ENCODE peak calls at places on chromosomes 11 and 22, in ten cellular contexts. One of them, this sample, is unnamed. For H3K4me1, the result is how much of the 10 kb centered on the place peaks cover.

GRCh38 chr22:50641696-50642607 is 14.0 kb upstream of the ARSA start:
- DNase-seq in spleen: no peak
- DNase-seq in adrenal gland: peak
- DNase-seq in ovary: peak
- DNase-seq in esophagus muscularis mucosa: no peak
- DNase-seq in HCT116: no peak
- DNase-seq in CD8-positive, alpha-beta T cell: no peak
- DNase-seq in Karpas-422: peak
- DNase-seq in colonic mucosa: no peak
- DNase-seq in stomach: no peak
- DNase-seq in this sample: peak

GRCh38 chr11:65530157-65530496 is 5.2 kb downstream of the SCYL1 start:
- DNase-seq in spleen: no peak
- DNase-seq in adrenal gland: no peak
- DNase-seq in ovary: no peak
- DNase-seq in esophagus muscularis mucosa: no peak
- DNase-seq in HCT116: no peak
- DNase-seq in CD8-positive, alpha-beta T cell: no peak
- DNase-seq in Karpas-422: peak
- DNase-seq in colonic mucosa: no peak
- DNase-seq in stomach: no peak
- DNase-seq in this sample: no peak

GRCh38 chr11:95324826-95325225 is 93.8 kb upstream of the SESN3 start:
- DNase-seq in spleen: no peak
- DNase-seq in adrenal gland: no peak
- DNase-seq in ovary: no peak
- DNase-seq in esophagus muscularis mucosa: no peak
- DNase-seq in HCT116: no peak
- DNase-seq in CD8-positive, alpha-beta T cell: no peak
- DNase-seq in Karpas-422: no peak
- DNase-seq in colonic mucosa: no peak
- DNase-seq in stomach: no peak
- DNase-seq in this sample: no peak

GRCh38 chr11:1358286-1358685 is 31.4 kb upstream of the BRSK2 start:
- DNase-seq in spleen: peak
- DNase-seq in adrenal gland: no peak
- DNase-seq in ovary: no peak
- DNase-seq in esophagus muscularis mucosa: no peak
- DNase-seq in HCT116: no peak
- DNase-seq in CD8-positive, alpha-beta T cell: no peak
- DNase-seq in Karpas-422: no peak
- DNase-seq in colonic mucosa: peak
- DNase-seq in stomach: peak
- DNase-seq in this sample: no peak

GRCh38 chr22:19469421-19469820 is 9.6 kb downstream of the UFD1 start:
- DNase-seq in spleen: no peak
- DNase-seq in adrenal gland: no peak
- DNase-seq in ovary: no peak
- DNase-seq in esophagus muscularis mucosa: no peak
- DNase-seq in HCT116: no peak
- DNase-seq in CD8-positive, alpha-beta T cell: no peak
- DNase-seq in Karpas-422: no peak
- DNase-seq in colonic mucosa: no peak
- DNase-seq in stomach: no peak
- DNase-seq in this sample: no peak

GRCh38 chr22:37290737-37291136 is 8.4 kb downstream of the CYTH4 start:
- DNase-seq in spleen: peak
- DNase-seq in adrenal gland: no peak
- DNase-seq in ovary: no peak
- DNase-seq in esophagus muscularis mucosa: no peak
- DNase-seq in HCT116: no peak
- DNase-seq in CD8-positive, alpha-beta T cell: no peak
- DNase-seq in Karpas-422: no peak
- DNase-seq in colonic mucosa: no peak
- DNase-seq in stomach: no peak
- DNase-seq in this sample: no peak

GRCh38 chr22:39349967-39350802 is at the start of gene SYNGR1:
- DNase-seq in spleen: peak
- DNase-seq in adrenal gland: peak
- DNase-seq in ovary: peak
- DNase-seq in esophagus muscularis mucosa: no peak
- DNase-seq in HCT116: no peak
- DNase-seq in CD8-positive, alpha-beta T cell: no peak
- DNase-seq in Karpas-422: peak
- DNase-seq in colonic mucosa: no peak
- DNase-seq in stomach: peak
- DNase-seq in this sample: no peak

GRCh38 chr11:68423481-68423880 is 37.1 kb upstream of the PPP6R3 start:
- DNase-seq in spleen: no peak
- DNase-seq in adrenal gland: no peak
- DNase-seq in ovary: no peak
- DNase-seq in esophagus muscularis mucosa: no peak
- DNase-seq in HCT116: no peak
- DNase-seq in CD8-positive, alpha-beta T cell: no peak
- DNase-seq in Karpas-422: no peak
- DNase-seq in colonic mucosa: no peak
- DNase-seq in stomach: no peak
- DNase-seq in this sample: no peak

GRCh38 chr11:33987975-33988580 is 63.5 kb upstream of the CAPRIN1 start:
- DNase-seq in spleen: peak
- DNase-seq in adrenal gland: peak
- DNase-seq in ovary: peak
- DNase-seq in esophagus muscularis mucosa: no peak
- DNase-seq in HCT116: peak
- DNase-seq in CD8-positive, alpha-beta T cell: peak
- DNase-seq in Karpas-422: peak
- DNase-seq in colonic mucosa: peak
- DNase-seq in stomach: peak
- DNase-seq in this sample: peak

GRCh38 chr11:61270354-61271070 is 24.6 kb downstream of the VWCE start:
- DNase-seq in spleen: no peak
- DNase-seq in adrenal gland: no peak
- DNase-seq in ovary: no peak
- DNase-seq in esophagus muscularis mucosa: no peak
- DNase-seq in HCT116: no peak
- DNase-seq in CD8-positive, alpha-beta T cell: no peak
- DNase-seq in Karpas-422: no peak
- DNase-seq in colonic mucosa: no peak
- DNase-seq in stomach: no peak
- DNase-seq in this sample: no peak

GRCh38 chr11:117521974-117522373 is 194.3 kb downstream of the CEP164 start:
- DNase-seq in spleen: no peak
- DNase-seq in adrenal gland: no peak
- DNase-seq in ovary: no peak
- DNase-seq in esophagus muscularis mucosa: no peak
- DNase-seq in HCT116: no peak
- DNase-seq in CD8-positive, alpha-beta T cell: no peak
- DNase-seq in Karpas-422: no peak
- DNase-seq in colonic mucosa: no peak
- DNase-seq in stomach: no peak
- DNase-seq in this sample: no peak

GRCh38 chr22:39598017-39598965 is 27.7 kb downstream of the CACNA1I start:
- DNase-seq in spleen: peak
- DNase-seq in adrenal gland: peak
- DNase-seq in ovary: peak
- DNase-seq in esophagus muscularis mucosa: no peak
- DNase-seq in HCT116: peak
- DNase-seq in CD8-positive, alpha-beta T cell: peak
- DNase-seq in Karpas-422: no peak
- DNase-seq in colonic mucosa: peak
- DNase-seq in stomach: peak
- DNase-seq in this sample: peak

GRCh38 chr22:39132281-39132680 is 20.2 kb downstream of the CBX7 start:
- DNase-seq in spleen: peak
- DNase-seq in adrenal gland: no peak
- DNase-seq in ovary: no peak
- DNase-seq in esophagus muscularis mucosa: no peak
- DNase-seq in HCT116: no peak
- DNase-seq in CD8-positive, alpha-beta T cell: no peak
- DNase-seq in Karpas-422: no peak
- DNase-seq in colonic mucosa: no peak
- DNase-seq in stomach: no peak
- DNase-seq in this sample: peak

GRCh38 chr11:112024178-112024777 is 930 bp upstream of the DLAT start:
- DNase-seq in spleen: no peak
- DNase-seq in adrenal gland: no peak
- DNase-seq in ovary: no peak
- DNase-seq in esophagus muscularis mucosa: no peak
- DNase-seq in HCT116: no peak
- DNase-seq in CD8-positive, alpha-beta T cell: no peak
- DNase-seq in Karpas-422: peak
- DNase-seq in colonic mucosa: no peak
- DNase-seq in stomach: no peak
- DNase-seq in this sample: peak

GRCh38 chr11:13259374-13259773 is 18.2 kb upstream of the BMAL1 start:
- DNase-seq in spleen: no peak
- DNase-seq in adrenal gland: no peak
- DNase-seq in ovary: no peak
- DNase-seq in esophagus muscularis mucosa: peak
- DNase-seq in HCT116: no peak
- DNase-seq in CD8-positive, alpha-beta T cell: no peak
- DNase-seq in Karpas-422: no peak
- DNase-seq in colonic mucosa: no peak
- DNase-seq in stomach: no peak
- DNase-seq in this sample: no peak

GRCh38 chr22:21443057-21443734 is 24.0 kb upstream of the TMEM191C start:
- DNase-seq in spleen: peak
- DNase-seq in adrenal gland: no peak
- DNase-seq in ovary: peak
- DNase-seq in esophagus muscularis mucosa: no peak
- DNase-seq in HCT116: no peak
- DNase-seq in CD8-positive, alpha-beta T cell: no peak
- DNase-seq in Karpas-422: no peak
- DNase-seq in colonic mucosa: no peak
- DNase-seq in stomach: peak
- DNase-seq in this sample: peak

GRCh38 chr22:38866399-38867123 is 5.5 kb downstream of the CBX6 start:
- DNase-seq in spleen: peak
- DNase-seq in adrenal gland: no peak
- DNase-seq in ovary: peak
- DNase-seq in esophagus muscularis mucosa: no peak
- DNase-seq in HCT116: no peak
- DNase-seq in CD8-positive, alpha-beta T cell: no peak
- DNase-seq in Karpas-422: no peak
- DNase-seq in colonic mucosa: no peak
- DNase-seq in stomach: no peak
- DNase-seq in this sample: no peak

GRCh38 chr11:45538363-45538762 is 127.1 kb downstream of the CHST1 start:
- DNase-seq in spleen: no peak
- DNase-seq in adrenal gland: no peak
- DNase-seq in ovary: no peak
- DNase-seq in esophagus muscularis mucosa: no peak
- DNase-seq in HCT116: no peak
- DNase-seq in CD8-positive, alpha-beta T cell: no peak
- DNase-seq in Karpas-422: no peak
- DNase-seq in colonic mucosa: no peak
- DNase-seq in stomach: no peak
- DNase-seq in this sample: no peak

GRCh38 chr22:26436903-26437515 is 7.9 kb downstream of the ASPHD2 start:
- DNase-seq in spleen: no peak
- DNase-seq in adrenal gland: no peak
- DNase-seq in ovary: no peak
- DNase-seq in esophagus muscularis mucosa: no peak
- DNase-seq in HCT116: no peak
- DNase-seq in CD8-positive, alpha-beta T cell: no peak
- DNase-seq in Karpas-422: no peak
- DNase-seq in colonic mucosa: peak
- DNase-seq in stomach: peak
- DNase-seq in this sample: peak
- H3K27ac ChIP-seq in spleen: no peak
- H3K27ac ChIP-seq in adrenal gland: no peak
- H3K27ac ChIP-seq in ovary: no peak
- H3K27ac ChIP-seq in esophagus muscularis mucosa: no peak
- H3K27ac ChIP-seq in HCT116: no peak
- H3K27ac ChIP-seq in CD8-positive, alpha-beta T cell: no peak
- H3K27ac ChIP-seq in Karpas-422: no peak
- H3K27ac ChIP-seq in colonic mucosa: peak
- H3K27ac ChIP-seq in stomach: peak
- H3K27ac ChIP-seq in this sample: no peak

GRCh38 chr11:10885703-10886363 is 28.0 kb upstream of the ZBED5 start:
- DNase-seq in spleen: no peak
- DNase-seq in adrenal gland: peak
- DNase-seq in ovary: no peak
- DNase-seq in esophagus muscularis mucosa: no peak
- DNase-seq in HCT116: no peak
- DNase-seq in CD8-positive, alpha-beta T cell: no peak
- DNase-seq in Karpas-422: no peak
- DNase-seq in colonic mucosa: no peak
- DNase-seq in stomach: no peak
- DNase-seq in this sample: no peak
- H3K4me1 ChIP-seq in spleen: under half
- H3K4me1 ChIP-seq in adrenal gland: under half
- H3K4me1 ChIP-seq in ovary: under half
- H3K4me1 ChIP-seq in esophagus muscularis mucosa: under half
- H3K4me1 ChIP-seq in HCT116: under half
- H3K4me1 ChIP-seq in CD8-positive, alpha-beta T cell: under half
- H3K4me1 ChIP-seq in Karpas-422: under half
- H3K4me1 ChIP-seq in colonic mucosa: under half
- H3K4me1 ChIP-seq in stomach: under half
- H3K4me1 ChIP-seq in this sample: under half

DNA sequence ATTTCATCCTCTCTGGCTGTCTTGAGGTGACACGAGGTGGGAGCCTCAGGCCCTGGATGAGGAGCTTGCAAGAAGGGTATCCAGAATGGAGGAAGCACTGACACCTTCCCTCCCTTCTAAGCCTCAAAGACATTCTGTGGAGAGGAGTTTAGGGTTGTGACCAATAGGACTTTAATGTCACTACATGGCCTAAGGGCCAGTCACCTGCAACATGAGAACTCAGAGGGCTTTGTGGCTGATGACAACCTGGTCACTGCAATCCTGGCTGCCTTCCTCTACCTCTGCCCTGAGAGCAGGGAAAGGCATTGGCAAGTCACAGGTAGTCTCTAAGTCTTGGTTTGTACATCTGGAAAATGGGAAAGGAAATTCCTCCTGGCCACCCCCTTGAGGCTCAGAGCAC is 33.7 kb downstream of the PISD start:
- DNase-seq in spleen: no peak
- DNase-seq in adrenal gland: no peak
- DNase-seq in ovary: no peak
- DNase-seq in esophagus muscularis mucosa: no peak
- DNase-seq in HCT116: no peak
- DNase-seq in CD8-positive, alpha-beta T cell: no peak
- DNase-seq in Karpas-422: no peak
- DNase-seq in colonic mucosa: no peak
- DNase-seq in stomach: no peak
- DNase-seq in this sample: no peak
- H3K27ac ChIP-seq in spleen: peak
- H3K27ac ChIP-seq in adrenal gland: peak
- H3K27ac ChIP-seq in ovary: peak
- H3K27ac ChIP-seq in esophagus muscularis mucosa: no peak
- H3K27ac ChIP-seq in HCT116: peak
- H3K27ac ChIP-seq in CD8-positive, alpha-beta T cell: peak
- H3K27ac ChIP-seq in Karpas-422: no peak
- H3K27ac ChIP-seq in colonic mucosa: no peak
- H3K27ac ChIP-seq in stomach: peak
- H3K27ac ChIP-seq in this sample: no peak

DNA sequence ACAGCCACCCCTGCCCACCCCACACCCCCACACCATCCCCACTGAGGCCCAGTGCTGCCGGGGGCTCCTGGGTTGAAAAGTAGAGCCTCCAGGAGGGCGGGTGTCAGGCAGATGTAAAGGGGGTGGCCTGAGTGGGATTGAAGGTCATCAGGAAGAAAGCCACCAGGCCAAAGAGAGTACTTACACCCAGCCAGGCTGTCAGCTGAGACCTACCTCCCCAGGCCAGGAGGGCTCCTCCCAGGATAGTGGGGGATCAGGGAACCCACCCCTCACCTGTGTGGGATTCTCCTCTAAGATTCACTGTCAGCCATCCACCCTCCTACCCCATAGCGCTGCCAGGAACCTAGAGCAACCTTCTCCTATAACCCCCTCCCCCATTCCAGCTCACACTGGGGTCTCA is 17.2 kb upstream of the FCHSD2 start:
- DNase-seq in spleen: peak
- DNase-seq in adrenal gland: no peak
- DNase-seq in ovary: no peak
- DNase-seq in esophagus muscularis mucosa: no peak
- DNase-seq in HCT116: no peak
- DNase-seq in CD8-positive, alpha-beta T cell: no peak
- DNase-seq in Karpas-422: no peak
- DNase-seq in colonic mucosa: no peak
- DNase-seq in stomach: no peak
- DNase-seq in this sample: no peak
- H3K4me1 ChIP-seq in spleen: half or more
- H3K4me1 ChIP-seq in adrenal gland: under half
- H3K4me1 ChIP-seq in ovary: under half
- H3K4me1 ChIP-seq in esophagus muscularis mucosa: under half
- H3K4me1 ChIP-seq in HCT116: under half
- H3K4me1 ChIP-seq in CD8-positive, alpha-beta T cell: under half
- H3K4me1 ChIP-seq in Karpas-422: half or more
- H3K4me1 ChIP-seq in colonic mucosa: under half
- H3K4me1 ChIP-seq in stomach: under half
- H3K4me1 ChIP-seq in this sample: under half